ENCODE peak calls at places on chromosome X, in four cellular contexts. H is endodermal cell; W is colonic mucosa; T is CD8-positive, alpha-beta T cell. X is an unnamed sample.

GRCh38 chrX:108198420-108198819 is 106.8 kb downstream of the ATG4A start:
- DNase-seq in W (no peak), H (no peak), T (no peak), X (no peak)

GRCh38 chrX:17822351-17822750 is 38.7 kb downstream of the RAI2 start:
- DNase-seq in T (no peak), W (no peak), H (no peak), X (no peak)

GRCh38 chrX:148567229-148567628 is 66.8 kb downstream of the AFF2 start:
- DNase-seq in W (no peak), T (no peak), H (no peak), X (no peak)

GRCh38 chrX:68511255-68511654 is 12.4 kb downstream of the YIPF6 start:
- DNase-seq in T (no peak), W (peak; percentile 65), H (peak; percentile 69), X (peak; percentile 43)

GRCh38 chrX:132292753-132293152 is 73.5 kb upstream of the RAP2C start:
- DNase-seq in T (peak; percentile 10), W (peak; percentile 24), H (peak; percentile 58), X (peak; percentile 49)

GRCh38 chrX:149259241-149259640 is 245.9 kb downstream of the IDS start:
- DNase-seq in H (no peak), T (no peak), W (no peak), X (no peak)

GRCh38 chrX:31563792-31564191 is 492.0 kb upstream of the FTHL17 start:
- DNase-seq in H (no peak), T (no peak), W (no peak), X (no peak)

GRCh38 chrX:43939187-43939926 is 33.8 kb downstream of the NDP start:
- DNase-seq in T (no peak), W (no peak), H (no peak), X (no peak)

GRCh38 chrX:6071755-6072154 is 156.9 kb downstream of the NLGN4X start:
- DNase-seq in H (no peak), T (no peak), W (no peak), X (no peak)

GRCh38 chrX:30735839-30736238 is 82.6 kb downstream of the GK start:
- DNase-seq in T (peak; percentile 70), W (peak; percentile 68), H (peak; percentile 90), X (peak; percentile 61)

GRCh38 chrX:20585782-20586181 is 319.1 kb upstream of the RPS6KA3 start:
- DNase-seq in H (peak; percentile 52), T (no peak), W (no peak), X (no peak)

GRCh38 chrX:74119016-74119910 is 184.7 kb upstream of the ZCCHC13 start:
- DNase-seq in W (no peak), H (no peak), T (no peak), X (no peak)

GRCh38 chrX:27823812-27824211 is 16.0 kb downstream of the MAGEB10 start:
- DNase-seq in T (no peak), H (no peak), W (no peak), X (no peak)

GRCh38 chrX:154735695-154736393 is 15.0 kb downstream of the GAB3 start:
- DNase-seq in T (no peak), W (no peak), H (no peak), X (no peak)

GRCh38 chrX:114924846-114925245 is 92.6 kb downstream of the IL13RA2 start:
- DNase-seq in W (no peak), H (no peak), T (no peak), X (no peak)

GRCh38 chrX:581717-582116 is 48.9 kb upstream of the SHOX start:
- DNase-seq in T (no peak), H (no peak), W (no peak), X (no peak)

GRCh38 chrX:36609653-36610585 is 398.2 kb upstream of the FAM47C start:
- DNase-seq in H (no peak), W (no peak), T (no peak), X (no peak)

GRCh38 chrX:29215251-29215650 is 628.0 kb downstream of the IL1RAPL1 start:
- DNase-seq in H (no peak), W (no peak), T (no peak), X (no peak)

GRCh38 chrX:41695464-41695863 is 6.7 kb downstream of the GPR34 start:
- DNase-seq in W (no peak), H (no peak), T (no peak), X (peak; percentile 61)

GRCh38 chrX:154738013-154738738 is 12.7 kb downstream of the GAB3 start:
- DNase-seq in H (no peak), W (no peak), T (peak; percentile 33), X (no peak)

GRCh38 chrX:31715675-31716074 is 643.8 kb upstream of the FTHL17 start:
- DNase-seq in T (no peak), W (no peak), H (no peak), X (no peak)

GRCh38 chrX:119410027-119410819 is 11.1 kb downstream of the SLC25A43 start:
- DNase-seq in W (peak; percentile 83), H (peak; percentile 55), T (no peak), X (no peak)

DNA sequence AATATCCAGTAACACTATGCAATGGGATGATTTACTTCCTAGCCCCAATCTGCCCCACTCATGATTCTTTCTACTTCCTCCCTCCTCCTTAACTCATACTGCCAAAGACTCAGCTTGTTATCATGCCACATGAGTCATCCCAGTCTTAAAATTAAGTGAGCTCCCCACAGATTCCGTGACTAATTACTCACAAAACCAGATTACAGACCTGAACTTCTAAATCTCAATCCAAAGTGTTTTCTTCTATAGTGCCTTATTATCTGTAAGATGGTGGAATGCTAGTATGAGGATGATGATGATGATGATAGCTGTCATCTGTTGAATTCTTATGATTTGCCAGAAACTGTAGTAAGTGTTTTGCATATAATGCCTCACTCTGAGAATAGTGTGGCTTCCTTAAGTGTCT is 27.7 kb upstream of the GPC3 start:
- DNase-seq in T (no peak), W (no peak), H (no peak), X (no peak)
- H3K36me3 ChIP-seq in T (no peaks in the 10 kb centered on the region), W (no peaks in the 10 kb centered on the region), H (no peaks in the 10 kb centered on the region), X (no peaks in the 10 kb centered on the region)

GRCh38 chrX:26522501-26522900 is 306.5 kb downstream of the MAGEB5 start:
- DNase-seq in H (no peak), W (no peak), T (no peak), X (no peak)
- H3K4me1 ChIP-seq in H (no peaks in the 10 kb centered on the region), W (no peaks in the 10 kb centered on the region), T (no peaks in the 10 kb centered on the region), X (no peaks in the 10 kb centered on the region)

GRCh38 chrX:146090732-146091131 is 273.1 kb downstream of the SLITRK2 start:
- DNase-seq in W (no peak), T (no peak), H (no peak), X (no peak)
- H3K27ac ChIP-seq in W (no peak overlapping the region), T (no peak overlapping the region), H (no peak overlapping the region), X (no peak overlapping the region)

DNA sequence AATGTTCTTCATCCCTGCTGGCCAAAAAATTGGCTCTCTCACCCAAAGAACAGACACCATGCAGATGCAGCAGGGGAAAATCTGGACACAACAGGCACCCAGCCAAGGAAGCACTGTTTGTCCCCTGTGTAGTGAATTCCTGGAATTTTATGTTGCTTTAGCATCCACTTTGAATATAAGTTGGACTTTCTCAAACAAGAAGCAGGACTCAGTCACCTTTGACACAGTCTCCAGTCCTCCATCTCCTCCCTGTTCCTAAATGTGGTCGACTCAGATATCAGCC is 11.8 kb downstream of the ZNF182 start:
- DNase-seq in W (no peak), T (no peak), H (no peak), X (no peak)
- H3K36me3 ChIP-seq in W (no peaks in the 10 kb centered on the region), T (peaks cover 8% of the 10 kb centered on the region), H (peaks cover 10% of the 10 kb centered on the region), X (peaks cover 9% of the 10 kb centered on the region)

GRCh38 chrX:129759576-129760061 is 20.1 kb upstream of the SASH3 start:
- DNase-seq in H (peak; percentile 52), W (no peak), T (peak; percentile 55), X (peak; percentile 69)

GRCh38 chrX:129754266-129755024 is 15.7 kb downstream of the XPNPEP2 start:
- DNase-seq in T (no peak), H (peak; percentile 86), W (no peak), X (no peak)

GRCh38 chrX:129760155-129760554 is 19.6 kb upstream of the SASH3 start:
- DNase-seq in T (no peak), W (no peak), H (no peak), X (no peak)

GRCh38 chrX:129760981-129761380 is 18.8 kb upstream of the SASH3 start:
- DNase-seq in W (no peak), H (no peak), T (no peak), X (no peak)

GRCh38 chrX:129755779-129756650 is 17.2 kb downstream of the XPNPEP2 start:
- DNase-seq in T (peak; percentile 36), H (peak; percentile 76), W (no peak), X (no peak)
- H3K4me1 ChIP-seq in T (peaks cover 64% of the 10 kb centered on the region), H (no peaks in the 10 kb centered on the region), W (no peaks in the 10 kb centered on the region), X (peaks cover 67% of the 10 kb centered on the region)

GRCh38 chrX:23515028-23515427 is 152.3 kb upstream of the PRDX4 start:
- DNase-seq in H (no peak), W (no peak), T (no peak), X (no peak)
- H3K27ac ChIP-seq in H (no peak overlapping the region), W (no peak overlapping the region), T (no peak overlapping the region), X (no peak overlapping the region)